ENCODE peak calls at places on chromosomes 12 and 14, in four cellular contexts. D is iris pigment epithelial cell, R is GM19239, G is NCI-H1092 treated with DMSO at 0.1 percent for 48 hours. A is an unnamed sample.
A peak's percentile ranks its signal among the peaks of the same experiment; 100 is the strongest.

GRCh38 chr14:103104654-103105511 is 10.4 kb downstream of the EXOC3L4 start:
- DNase-seq in D (peak; percentile 42), R (peak; percentile 91), G (peak; percentile 38), A (peak; percentile 84)

GRCh38 chr12:119593578-119594398 is at the start of gene TMEM233:
- DNase-seq in D (peak; percentile 12), R (no peak), G (no peak), A (no peak)

GRCh38 chr12:49827351-49828099 is 688 bp downstream of the NCKAP5L start:
- DNase-seq in D (peak; percentile 66), R (no peak), G (peak; percentile 36), A (peak; percentile 67)

GRCh38 chr14:22071001-22071400 is 397.4 kb upstream of the OR4E1 start:
- DNase-seq in D (no peak), R (no peak), G (no peak), A (peak; percentile 23)

GRCh38 chr12:131066207-131066885 is 112.6 kb downstream of the ADGRD1 start:
- DNase-seq in D (no peak), R (no peak), G (no peak), A (no peak)

GRCh38 chr12:111775205-111776193 is 8.8 kb downstream of the ALDH2 start:
- DNase-seq in D (peak; percentile 85), R (peak; percentile 48), G (peak; percentile 37), A (peak; percentile 83)

GRCh38 chr12:61808856-61809255 is 451.3 kb upstream of the USP15 start:
- DNase-seq in D (no peak), R (no peak), G (no peak), A (no peak)

GRCh38 chr12:89678225-89678624 is 30.4 kb downstream of the ATP2B1 start:
- DNase-seq in D (no peak), R (no peak), G (no peak), A (no peak)

GRCh38 chr12:98644433-98644711 is 216 bp downstream of the IKBIP start:
- DNase-seq in D (no peak), R (no peak), G (peak; percentile 59), A (no peak)

GRCh38 chr12:51372021-51372420 is 19.2 kb downstream of the GALNT6 start:
- DNase-seq in D (no peak), R (no peak), G (no peak), A (no peak)

GRCh38 chr12:68765696-68766095 is 19.7 kb downstream of the SLC35E3 start:
- DNase-seq in D (no peak), R (no peak), G (no peak), A (no peak)

GRCh38 chr12:6943719-6944380 is at the start of the genes C12orf57 and RNU7-1:
- DNase-seq in D (peak; percentile 83), R (no peak), G (peak; percentile 98), A (peak; percentile 68)

GRCh38 chr12:16610743-16611142 is 4.8 kb upstream of the LMO3 start:
- DNase-seq in D (no peak), R (no peak), G (peak; percentile 67), A (no peak)

GRCh38 chr14:21233457-21234076 is 35.7 kb downstream of the HNRNPC start:
- DNase-seq in D (no peak), R (no peak), G (no peak), A (no peak)

GRCh38 chr12:31897791-31898503 is 61.3 kb upstream of the RESF1 start:
- DNase-seq in D (peak; percentile 61), R (no peak), G (no peak), A (no peak)

GRCh38 chr12:32309811-32310755 is 89.3 kb upstream of the FGD4 start:
- DNase-seq in D (peak; percentile 38), R (no peak), G (peak; percentile 31), A (no peak)

GRCh38 chr14:60508707-60509437 is at the start of gene SIX6:
- DNase-seq in D (peak; percentile 25), R (no peak), G (peak; percentile 90), A (peak; percentile 16)

GRCh38 chr12:131085816-131086591 is 132.3 kb downstream of the ADGRD1 start:
- DNase-seq in D (no peak), R (no peak), G (no peak), A (no peak)

GRCh38 chr14:23164250-23164649 is 19.2 kb downstream of the SLC7A8 start:
- DNase-seq in D (no peak), R (no peak), G (no peak), A (no peak)

GRCh38 chr14:76716285-76716684 is 45.0 kb upstream of the VASH1 start:
- DNase-seq in D (no peak), R (no peak), G (no peak), A (no peak)

GRCh38 chr12:120399531-120399930 is 30.6 kb upstream of the MSI1 start:
- DNase-seq in D (peak; percentile 83), R (no peak), G (no peak), A (peak; percentile 35)

GRCh38 chr12:26698186-26698585 is 134.8 kb downstream of the ITPR2 start:
- DNase-seq in D (no peak), R (no peak), G (no peak), A (no peak)

GRCh38 chr14:64990291-64990690 is 3.6 kb downstream of the FNTB start:
- DNase-seq in D (no peak), R (no peak), G (no peak), A (no peak)

GRCh38 chr12:15728118-15728598 is 61.0 kb downstream of the EPS8 start:
- DNase-seq in D (peak; percentile 85), R (no peak), G (no peak), A (no peak)

GRCh38 chr12:11798856-11799530 is 149.5 kb downstream of the ETV6 start:
- DNase-seq in D (peak; percentile 96), R (no peak), G (no peak), A (no peak)

GRCh38 chr14:103819503-103820307 is 27.7 kb downstream of the PPP1R13B start:
- DNase-seq in D (peak; percentile 10), R (peak; percentile 12), G (peak; percentile 36), A (peak; percentile 33)

GRCh38 chr12:121883315-121883660 is 5.3 kb upstream of the PSMD9 start:
- DNase-seq in D (no peak), R (no peak), G (no peak), A (no peak)

GRCh38 chr12:58202933-58203713 is 261.8 kb downstream of the ATP23 start:
- DNase-seq in D (no peak), R (no peak), G (no peak), A (no peak)

GRCh38 chr12:19712041-19712440 is 272.7 kb downstream of the AEBP2 start:
- DNase-seq in D (peak; percentile 95), R (no peak), G (no peak), A (no peak)

GRCh38 chr12:59151243-59151642 is 230.9 kb upstream of the LRIG3 start:
- DNase-seq in D (peak; percentile 52), R (no peak), G (no peak), A (no peak)

GRCh38 chr12:111943929-111944328 is 69.0 kb downstream of the TMEM116 start:
- DNase-seq in D (no peak), R (no peak), G (no peak), A (no peak)

GRCh38 chr14:88164906-88165534 is 158.0 kb downstream of the KCNK10 start:
- DNase-seq in D (no peak), R (no peak), G (no peak), A (no peak)

GRCh38 chr14:23633160-23633701 is 2.9 kb upstream of the DHRS2 start:
- DNase-seq in D (peak; percentile 16), R (no peak), G (no peak), A (peak; percentile 12)

GRCh38 chr12:123621101-123621500 is 12.4 kb downstream of the EIF2B1 start:
- DNase-seq in D (no peak), R (no peak), G (no peak), A (no peak)

GRCh38 chr12:27048822-27049752 is 26.7 kb downstream of the MED21 start:
- DNase-seq in D (peak; percentile 85), R (no peak), G (no peak), A (no peak)

GRCh38 chr12:10705655-10706054 is 17.5 kb downstream of the YBX3 start:
- DNase-seq in D (peak; percentile 77), R (no peak), G (no peak), A (no peak)

GRCh38 chr14:26383286-26383685 is 214.5 kb downstream of the NOVA1 start:
- DNase-seq in D (no peak), R (no peak), G (no peak), A (no peak)

GRCh38 chr14:69945905-69946304 is 66.7 kb downstream of the SMOC1 start:
- DNase-seq in D (no peak), R (no peak), G (peak; percentile 60), A (no peak)

GRCh38 chr12:123043536-123044001 is 63.1 kb downstream of the ARL6IP4 start:
- DNase-seq in D (peak; percentile 98), R (peak; percentile 47), G (peak; percentile 19), A (peak; percentile 73)